ENCODE peak calls at places on chromosomes 4 and X, in ten cellular contexts. U is cardiac muscle cell; W is A673; C is esophagus squamous epithelium; Q is astrocyte of the spinal cord; O is HCT116; I is CD8-positive, alpha-beta T cell; J is GM12878; K is adrenal gland; D is mucosa of descending colon. Y is an unnamed sample.

GRCh38 chr4:127540497-127541026 is 92.2 kb upstream of the INTU start:
- DNase-seq in J (no peak), W (no peak), D (no peak), O (no peak), Q (no peak), U (no peak), K (no peak), C (no peak), I (no peak), Y (no peak)

GRCh38 chr4:5824635-5825034 is 68.3 kb downstream of the CRMP1 start:
- DNase-seq in I (no peak), C (no peak), W (peak; percentile 63), O (peak; percentile 23), J (no peak), U (peak; percentile 64), D (no peak), Q (peak; percentile 39), K (no peak), Y (peak; percentile 59)

GRCh38 chrX:129565046-129565649 is 25.1 kb downstream of the OCRL start:
- DNase-seq in Q (peak; percentile 26), K (no peak), O (no peak), D (peak; percentile 6), I (no peak), J (no peak), W (no peak), U (peak; percentile 51), C (no peak), Y (peak; percentile 7)

GRCh38 chr4:15963001-15963451 is at the start of gene FGFBP2:
- DNase-seq in W (peak; percentile 75), I (peak; percentile 84), U (peak; percentile 66), O (peak; percentile 21), K (no peak), J (no peak), C (no peak), Q (peak; percentile 43), D (peak; percentile 83), Y (peak; percentile 49)

GRCh38 chr4:142944565-142944964 is 98.5 kb upstream of the INPP4B start:
- DNase-seq in K (no peak), O (no peak), W (no peak), U (no peak), Q (no peak), D (no peak), I (no peak), C (no peak), J (no peak), Y (no peak)

GRCh38 chr4:139146926-139147547 is 30.0 kb downstream of the ELF2 start:
- DNase-seq in D (no peak), U (no peak), K (no peak), Q (no peak), W (no peak), I (no peak), C (no peak), O (no peak), J (no peak), Y (no peak)

GRCh38 chr4:13642576-13642975 is 15.1 kb upstream of the BOD1L1 start:
- DNase-seq in I (no peak), D (no peak), K (no peak), O (no peak), U (peak; percentile 66), C (no peak), W (no peak), Q (peak; percentile 79), J (no peak), Y (peak; percentile 76)

GRCh38 chr4:176788248-176788647 is 4.5 kb downstream of the VEGFC start:
- DNase-seq in U (no peak), W (no peak), Q (no peak), C (no peak), J (no peak), D (no peak), K (no peak), O (no peak), I (no peak), Y (no peak)

GRCh38 chr4:835148-836002 is 9.4 kb upstream of the CPLX1 start:
- DNase-seq in I (no peak), U (no peak), J (no peak), O (no peak), K (peak; percentile 62), C (no peak), W (no peak), Q (no peak), D (peak; percentile 44), Y (no peak)

GRCh38 chr4:73275318-73275654 is 16.7 kb upstream of the ANKRD17 start:
- DNase-seq in K (no peak), Q (no peak), I (no peak), W (no peak), U (no peak), C (no peak), D (no peak), J (no peak), O (no peak), Y (no peak)

GRCh38 chr4:105551968-105552746 is at the start of gene ARHGEF38:
- DNase-seq in W (peak; percentile 43), O (no peak), J (no peak), I (no peak), K (no peak), C (no peak), Q (peak; percentile 25), U (peak; percentile 2), D (peak; percentile 86), Y (peak; percentile 15)
- H3K4me3 ChIP-seq in W (no peak within 1 kb of the TSS), O (no peak within 1 kb of the TSS), J (no peak within 1 kb of the TSS), I (no peak within 1 kb of the TSS), K (no peak within 1 kb of the TSS), C (peak within 1 kb of the TSS; percentile 26), Q (no peak within 1 kb of the TSS), U (no peak within 1 kb of the TSS), D (no peak within 1 kb of the TSS), Y (no peak within 1 kb of the TSS)

DNA sequence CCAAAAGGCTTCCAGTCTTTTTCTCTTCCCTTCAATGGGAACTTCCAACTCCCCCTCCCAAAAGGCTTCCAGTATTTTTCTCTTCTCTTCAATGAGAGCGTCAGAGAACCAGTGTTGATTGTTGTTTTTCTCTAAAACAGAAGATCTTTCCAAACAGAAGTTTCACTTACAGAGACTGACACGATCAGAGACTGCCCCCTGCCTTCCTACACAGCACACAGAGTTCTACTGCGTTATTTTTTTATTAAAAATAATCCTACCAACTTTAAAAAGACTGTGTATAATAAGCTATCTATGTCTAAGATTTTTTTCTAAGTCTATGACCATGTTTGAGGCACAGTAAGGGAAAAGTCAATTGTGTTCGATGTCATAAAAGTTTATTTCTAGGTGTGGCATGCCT is 3.5 kb upstream of the HTR2C start:
- DNase-seq in W (no peak), U (peak; percentile 6), K (no peak), O (no peak), J (no peak), C (no peak), Q (no peak), D (no peak), I (no peak), Y (no peak)
- TF ChIP-seq CTCF in W (peak; percentile 36), U (no peak), K (no peak), O (no peak), J (no peak), C (no peak), Q (peak; percentile 26), D (no peak), I (no peak), Y (no peak)

DNA sequence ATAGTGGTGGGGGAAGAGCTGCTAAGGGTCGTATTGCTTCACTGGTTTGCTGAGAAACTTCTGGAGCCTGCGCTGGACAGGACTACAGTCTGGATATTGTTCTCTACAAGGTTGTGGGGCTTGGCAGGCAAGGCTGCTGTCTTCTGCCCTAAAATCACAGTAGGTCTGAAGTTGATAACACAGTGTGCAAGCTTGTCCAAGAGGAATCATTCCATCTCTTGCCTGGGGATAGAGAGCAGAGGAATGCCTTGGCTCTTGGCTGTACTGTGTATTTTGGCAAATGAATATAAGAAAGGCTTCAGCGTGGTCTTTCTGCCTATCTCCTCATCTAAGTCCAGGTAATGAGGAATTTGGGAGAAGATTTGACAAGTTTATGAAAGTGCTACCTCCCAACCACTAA is 9.4 kb upstream of the RASL11B start:
- DNase-seq in K (no peak), Q (no peak), C (no peak), W (no peak), U (no peak), I (no peak), J (no peak), O (no peak), D (no peak), Y (no peak)
- H3K4me3 ChIP-seq in K (no peak overlapping the region), Q (no peak overlapping the region), C (no peak overlapping the region), W (no peak overlapping the region), U (no peak overlapping the region), I (no peak overlapping the region), J (no peak overlapping the region), O (no peak overlapping the region), D (no peak overlapping the region), Y (no peak overlapping the region)

GRCh38 chr4:2931765-2932560 is 31.2 kb downstream of the NOP14 start:
- DNase-seq in K (peak; percentile 47), U (no peak), J (peak; percentile 55), W (peak; percentile 59), C (peak; percentile 39), O (no peak), Q (no peak), D (peak; percentile 47), I (peak; percentile 75), Y (no peak)
- TF ChIP-seq CTCF in K (peak; percentile 7), U (no peak), J (peak; percentile 57), W (peak; percentile 25), C (no peak), O (no peak), Q (no peak), D (no peak), I (no peak), Y (no peak)

GRCh38 chr4:98555798-98556445 is 102.5 kb downstream of the TSPAN5 start:
- DNase-seq in K (no peak), O (no peak), I (no peak), Q (no peak), U (peak; percentile 36), D (no peak), W (peak; percentile 90), C (no peak), J (no peak), Y (peak; percentile 73)
- H3K4me3 ChIP-seq in K (no peak overlapping the region), O (no peak overlapping the region), I (no peak overlapping the region), Q (no peak overlapping the region), U (no peak overlapping the region), D (no peak overlapping the region), W (no peak overlapping the region), C (no peak overlapping the region), J (no peak overlapping the region), Y (no peak overlapping the region)

DNA sequence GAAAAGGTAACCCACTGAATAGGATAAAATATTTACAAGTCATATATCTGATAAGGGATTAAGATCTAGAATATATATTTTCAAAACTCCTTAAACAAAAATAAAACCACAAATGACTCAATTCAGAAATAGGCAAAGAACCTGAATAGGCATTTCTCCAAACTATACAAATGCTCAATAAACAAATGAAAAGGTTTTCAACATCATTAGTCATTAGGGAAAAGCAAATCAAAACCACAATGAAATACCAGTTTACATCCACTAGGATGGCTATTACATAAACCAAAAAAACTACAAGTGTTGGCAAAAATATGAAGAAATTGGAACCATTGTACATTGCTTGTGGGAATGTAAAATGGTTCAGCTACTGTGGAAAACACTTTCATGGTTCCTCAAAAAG is 167.0 kb upstream of the GALNT7 start:
- DNase-seq in D (no peak), J (no peak), I (no peak), O (no peak), Q (peak; percentile 79), C (no peak), U (peak; percentile 12), K (no peak), W (no peak), Y (peak; percentile 87)
- TF ChIP-seq CTCF in D (no peak), J (no peak), I (no peak), O (no peak), Q (no peak), C (no peak), U (no peak), K (no peak), W (no peak), Y (peak; percentile 27)

Y was measured in fibroblast of mammary gland.